ENCODE peak calls at places on chromosomes 11 and 22, in ten cellular contexts. N is SK-N-SH, Z is K562, K is stomach, G is GM23338, H is HL-60, E is endothelial cell of umbilical vein, M is Panc1, Y is breast epithelium, R is H1. O is an unnamed sample.
A peak's percentile ranks its signal among the peaks of the same experiment; 100 is the strongest.

GRCh38 chr11:17646451-17647145 is 72.8 kb upstream of the MYOD1 start:
- DNase-seq in N (peak; percentile 0), Z (no peak), K (no peak), G (no peak), H (no peak), E (no peak), M (no peak), Y (no peak), R (no peak), O (no peak)

GRCh38 chr11:26867286-26867685 is 126.6 kb upstream of the FIBIN start:
- DNase-seq in N (no peak), Z (no peak), K (no peak), G (no peak), H (no peak), E (no peak), M (no peak), Y (no peak), R (no peak), O (no peak)

GRCh38 chr11:76169473-76169881 is 36.8 kb downstream of the WNT11 start:
- DNase-seq in N (peak; percentile 65), Z (no peak), K (no peak), G (no peak), H (no peak), E (no peak), M (no peak), Y (no peak), R (no peak), O (no peak)

GRCh38 chr11:92297551-92298237 is 73.1 kb downstream of the FAT3 start:
- DNase-seq in N (no peak), Z (no peak), K (no peak), G (no peak), H (no peak), E (no peak), M (no peak), Y (no peak), R (no peak), O (no peak)

GRCh38 chr22:44620841-44621382 is 81.1 kb upstream of the PRR5 start:
- DNase-seq in N (no peak), Z (no peak), K (no peak), G (no peak), H (no peak), E (no peak), M (no peak), Y (no peak), R (no peak), O (no peak)

GRCh38 chr11:77418155-77418980 is 55.5 kb downstream of the PAK1 start:
- DNase-seq in N (peak; percentile 22), Z (no peak), K (no peak), G (no peak), H (no peak), E (no peak), M (no peak), Y (no peak), R (no peak), O (no peak)

GRCh38 chr11:129703846-129704245 is 111.8 kb upstream of the TMEM45B start:
- DNase-seq in N (peak; percentile 2), Z (no peak), K (no peak), G (no peak), H (no peak), E (no peak), M (no peak), Y (peak; percentile 68), R (no peak), O (no peak)

GRCh38 chr11:10441652-10442503 is 13.2 kb upstream of the AMPD3 start:
- DNase-seq in N (no peak), Z (no peak), K (no peak), G (no peak), H (peak; percentile 41), E (no peak), M (no peak), Y (no peak), R (no peak), O (no peak)

GRCh38 chr11:12430912-12431311 is 53.5 kb downstream of the PARVA start:
- DNase-seq in N (no peak), Z (no peak), K (peak; percentile 72), G (no peak), H (no peak), E (peak; percentile 96), M (no peak), Y (peak; percentile 85), R (no peak), O (peak; percentile 74)

GRCh38 chr11:10625982-10626311 is 57.5 kb upstream of the LYVE1 start:
- DNase-seq in N (no peak), Z (no peak), K (no peak), G (no peak), H (no peak), E (no peak), M (no peak), Y (no peak), R (no peak), O (no peak)

GRCh38 chr11:19711911-19712280 is 741 bp upstream of the NAV2 start:
- DNase-seq in N (no peak), Z (no peak), K (no peak), G (peak; percentile 75), H (no peak), E (no peak), M (peak; percentile 22), Y (no peak), R (no peak), O (peak; percentile 30)

GRCh38 chr11:15780837-15781236 is 575.5 kb downstream of the SOX6 start:
- DNase-seq in N (no peak), Z (no peak), K (no peak), G (no peak), H (no peak), E (no peak), M (no peak), Y (no peak), R (no peak), O (no peak)

GRCh38 chr11:100098560-100098959 is 588.5 kb upstream of the ARHGAP42 start:
- DNase-seq in N (no peak), Z (no peak), K (no peak), G (no peak), H (no peak), E (no peak), M (no peak), Y (no peak), R (no peak), O (no peak)

GRCh38 chr11:100094121-100094865 is 592.8 kb upstream of the ARHGAP42 start:
- DNase-seq in N (no peak), Z (no peak), K (no peak), G (no peak), H (no peak), E (no peak), M (no peak), Y (no peak), R (no peak), O (no peak)

GRCh38 chr11:100095809-100096208 is 591.3 kb upstream of the ARHGAP42 start:
- DNase-seq in N (no peak), Z (no peak), K (no peak), G (no peak), H (no peak), E (no peak), M (no peak), Y (no peak), R (no peak), O (no peak)
- TF ChIP-seq POLR2AphosphoS5 in N (no peak), Z (no peak), K (no peak), G (no peak), H (no peak), E (no peak), M (no peak), Y (no peak), R (no peak), O (no peak)

DNA sequence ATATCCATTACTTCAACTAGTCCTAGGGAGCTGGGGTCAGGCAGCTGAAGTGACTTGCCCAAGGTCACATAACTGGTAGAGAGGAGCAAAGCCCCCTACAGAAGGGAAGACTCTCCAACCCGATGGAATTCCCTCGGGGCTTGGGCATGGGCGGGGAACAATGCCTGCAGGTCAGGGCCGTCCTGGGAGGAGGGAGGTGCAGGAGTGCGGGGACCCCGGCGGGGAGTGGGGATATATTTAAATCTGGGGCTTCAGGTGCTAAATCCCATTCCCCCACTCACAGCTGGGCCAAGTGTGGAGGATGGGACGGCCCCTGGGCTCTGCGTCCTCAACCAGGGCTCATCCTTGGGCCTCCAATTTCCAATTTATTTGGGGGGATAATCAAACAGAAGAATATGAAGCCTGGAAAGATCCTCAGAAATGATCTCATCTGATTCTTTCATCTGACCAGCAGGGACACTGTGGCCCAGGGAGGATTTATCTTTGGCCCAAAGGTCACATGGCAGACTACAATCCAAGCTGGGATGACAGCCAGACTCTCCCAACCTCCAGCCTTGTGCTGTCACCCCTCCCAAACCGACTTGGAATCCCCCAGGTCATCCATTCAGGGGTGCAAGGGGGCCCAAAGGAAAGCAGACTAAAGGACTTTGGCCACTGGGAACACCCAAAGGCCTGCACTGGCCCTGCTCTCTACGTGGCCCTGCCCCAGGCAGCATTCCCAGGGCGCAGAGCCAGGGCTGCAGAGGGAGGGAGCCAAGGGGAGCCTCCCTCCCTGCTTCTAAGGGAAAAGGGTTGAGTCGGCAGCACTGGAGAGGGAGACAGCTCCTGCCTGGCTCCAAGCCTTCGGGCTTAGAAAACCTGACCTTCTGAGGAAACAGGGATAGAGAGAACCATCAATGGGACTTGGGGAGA is 8.7 kb upstream of the C1QTNF6 start:
- DNase-seq in N (peak; percentile 73), Z (no peak), K (peak; percentile 91), G (no peak), H (no peak), E (peak; percentile 74), M (no peak), Y (peak; percentile 79), R (no peak), O (peak; percentile 91)
- TF ChIP-seq POLR2AphosphoS5 in N (no peak), Z (no peak), K (no peak), G (no peak), H (no peak), E (no peak), M (peak; percentile 45), Y (peak; percentile 39), R (no peak), O (no peak)

DNA sequence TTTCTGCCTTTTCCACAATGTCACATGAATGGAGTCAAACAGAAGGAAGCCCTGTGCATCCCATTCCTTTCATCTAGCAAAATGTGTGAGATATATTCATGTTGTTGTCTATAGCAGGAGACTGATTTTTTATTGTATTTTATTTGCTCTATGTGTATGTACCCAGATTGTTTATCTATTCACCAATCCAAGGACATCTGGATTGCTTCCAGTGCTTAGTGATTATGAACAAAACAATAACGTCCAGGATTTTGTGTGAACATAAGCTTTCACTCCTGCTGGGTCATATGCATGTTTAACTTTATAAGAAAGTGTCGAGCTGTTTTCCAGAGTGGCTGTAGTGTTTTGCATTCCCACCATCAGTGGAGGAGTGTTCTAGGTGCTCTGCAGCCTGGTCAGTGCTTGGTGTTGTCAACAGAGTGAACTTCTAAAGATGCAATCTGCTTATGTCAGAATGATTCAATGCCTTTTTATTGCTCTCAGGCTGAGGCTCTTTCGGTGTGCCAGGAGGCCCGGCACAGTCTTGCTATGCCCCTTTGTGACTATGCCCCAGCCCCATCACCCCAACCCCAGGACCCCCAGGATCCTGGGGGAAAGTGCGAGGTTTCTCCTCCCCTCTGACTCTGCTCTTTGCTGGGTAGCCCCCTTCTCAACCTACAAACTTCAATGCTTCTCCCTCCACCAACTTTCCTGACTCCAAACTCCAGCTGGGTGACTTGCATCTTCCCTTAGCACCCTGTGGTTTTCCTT is 19.9 kb upstream of the SYT13 start:
- DNase-seq in N (no peak), Z (no peak), K (no peak), G (no peak), H (no peak), E (no peak), M (no peak), Y (no peak), R (no peak), O (no peak)
- TF ChIP-seq POLR2AphosphoS5 in N (no peak), Z (no peak), K (no peak), G (no peak), H (no peak), E (no peak), M (no peak), Y (no peak), R (no peak), O (no peak)

GRCh38 chr22:30575011-30575671 is 676 bp upstream of the GAL3ST1 start:
- DNase-seq in N (peak; percentile 84), Z (no peak), K (peak; percentile 75), G (peak; percentile 57), H (no peak), E (no peak), M (no peak), Y (peak; percentile 45), R (no peak), O (no peak)
- TF ChIP-seq POLR2AphosphoS5 in N (peak; percentile 29), Z (no peak), K (peak; percentile 12), G (no peak), H (peak; percentile 16), E (peak; percentile 5), M (no peak), Y (no peak), R (no peak), O (no peak)

O was measured in transverse colon.